ENCODE peak calls at places on chromosomes 7 and 10, in eight cellular contexts. W is pancreas; M is CD8-positive, alpha-beta T cell; C is tibial artery; G is right atrium auricular region; O is colonic mucosa; H is left lung; I is H9. B is an unnamed sample.

GRCh38 chr10:74071151-74071550 is 73.2 kb downstream of the VCL start:
- DNase-seq in W (no peak), M (no peak), C (no peak), G (no peak), O (no peak), H (no peak), I (no peak), B (no peak)

GRCh38 chr10:7886056-7886455 is 67.8 kb downstream of the TAF3 start:
- DNase-seq in W (no peak), M (no peak), C (no peak), G (no peak), O (no peak), H (no peak), I (no peak), B (no peak)

GRCh38 chr7:24757799-24758275 is 573 bp upstream of the GSDME start:
- DNase-seq in W (no peak), M (no peak), C (no peak), G (no peak), O (no peak), H (peak; percentile 36), I (no peak), B (no peak)

GRCh38 chr7:1433128-1433920 is 25.9 kb downstream of the MICALL2 start:
- DNase-seq in W (no peak), M (no peak), C (no peak), G (no peak), O (no peak), H (no peak), I (no peak), B (no peak)

GRCh38 chr7:102978280-102978679 is 65.5 kb downstream of the LRRC17 start:
- DNase-seq in W (no peak), M (no peak), C (peak; percentile 68), G (no peak), O (no peak), H (peak; percentile 66), I (no peak), B (no peak)

GRCh38 chr10:12540341-12540781 is 191.0 kb downstream of the CAMK1D start:
- DNase-seq in W (no peak), M (no peak), C (no peak), G (no peak), O (no peak), H (no peak), I (no peak), B (no peak)

GRCh38 chr7:105638942-105639495 is 57.7 kb upstream of the EFCAB10 start:
- DNase-seq in W (no peak), M (no peak), C (no peak), G (no peak), O (peak; percentile 44), H (no peak), I (peak; percentile 83), B (no peak)

GRCh38 chr10:91931526-91932190 is 8.1 kb downstream of the BTAF1 start:
- DNase-seq in W (no peak), M (no peak), C (no peak), G (no peak), O (no peak), H (no peak), I (no peak), B (no peak)

GRCh38 chr10:48364659-48365405 is 58.4 kb downstream of the MAPK8 start:
- DNase-seq in W (no peak), M (no peak), C (no peak), G (no peak), O (no peak), H (no peak), I (no peak), B (no peak)

GRCh38 chr10:122707535-122707934 is 7.9 kb upstream of the C10orf120 start:
- DNase-seq in W (no peak), M (no peak), C (no peak), G (no peak), O (no peak), H (no peak), I (no peak), B (no peak)

GRCh38 chr7:15674586-15674985 is 11.9 kb downstream of the MEOX2 start:
- DNase-seq in W (no peak), M (no peak), C (no peak), G (no peak), O (no peak), H (no peak), I (no peak), B (no peak)

GRCh38 chr10:86536294-86536861 is 14.8 kb upstream of the WAPL start:
- DNase-seq in W (peak; percentile 62), M (peak; percentile 37), C (no peak), G (no peak), O (no peak), H (no peak), I (peak; percentile 64), B (peak; percentile 62)

GRCh38 chr10:72333111-72334012 is 21.4 kb downstream of the DNAJB12 start:
- DNase-seq in W (no peak), M (no peak), C (no peak), G (no peak), O (no peak), H (no peak), I (no peak), B (no peak)

GRCh38 chr7:116804459-116804858 is 57.9 kb upstream of the CAPZA2 start:
- DNase-seq in W (no peak), M (no peak), C (no peak), G (no peak), O (no peak), H (no peak), I (no peak), B (no peak)

GRCh38 chr7:32037650-32038198 is 32.5 kb downstream of the PDE1C start:
- DNase-seq in W (no peak), M (no peak), C (no peak), G (no peak), O (no peak), H (no peak), I (no peak), B (no peak)

GRCh38 chr7:142629588-142630260 is 119.5 kb upstream of the PRSS1 start:
- DNase-seq in W (no peak), M (no peak), C (no peak), G (no peak), O (no peak), H (no peak), I (no peak), B (no peak)

GRCh38 chr7:26863504-26864308 is 684 bp downstream of the SKAP2 start:
- DNase-seq in W (no peak), M (no peak), C (no peak), G (no peak), O (no peak), H (no peak), I (no peak), B (no peak)

GRCh38 chr7:94561841-94562514 is 52.4 kb downstream of the CASD1 start:
- DNase-seq in W (no peak), M (no peak), C (no peak), G (no peak), O (no peak), H (no peak), I (no peak), B (no peak)

DNA sequence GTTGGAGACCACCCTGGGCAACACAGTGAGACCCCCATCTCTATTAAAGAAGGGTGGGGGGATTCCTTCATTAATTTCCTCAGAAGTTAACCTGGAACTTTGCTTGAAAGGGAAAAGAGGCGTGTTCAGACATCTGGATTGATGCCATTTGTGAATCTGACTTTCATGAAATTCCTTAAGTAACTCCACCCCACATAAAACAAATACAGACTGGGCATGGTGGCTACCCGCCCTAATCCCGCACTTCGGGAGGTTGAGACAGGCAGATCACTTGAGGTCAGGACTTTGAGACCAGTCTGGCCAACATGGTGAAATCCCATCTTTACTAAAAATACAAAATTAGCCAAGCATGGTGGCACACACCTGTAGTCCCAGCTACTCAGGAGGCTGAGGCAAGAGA is 75.0 kb downstream of the EEPD1 start:
- DNase-seq in W (no peak), M (no peak), C (no peak), G (no peak), O (no peak), H (no peak), I (no peak), B (no peak)
- H3K27ac ChIP-seq in W (no peak overlapping the region), M (no peak overlapping the region), C (peak overlapping the region; percentile 46), G (no peak overlapping the region), O (no peak overlapping the region), H (no peak overlapping the region), I (no peak overlapping the region), B (no peak overlapping the region)

GRCh38 chr10:94292448-94293118 is 70.2 kb downstream of the NOC3L start:
- DNase-seq in W (peak; percentile 63), M (no peak), C (peak; percentile 70), G (no peak), O (peak; percentile 47), H (no peak), I (no peak), B (no peak)

GRCh38 chr10:94294168-94294567 is 68.6 kb downstream of the NOC3L start:
- DNase-seq in W (no peak), M (no peak), C (no peak), G (no peak), O (no peak), H (no peak), I (no peak), B (no peak)

GRCh38 chr10:94288361-94289116 is 74.2 kb downstream of the NOC3L start:
- DNase-seq in W (no peak), M (no peak), C (no peak), G (no peak), O (no peak), H (no peak), I (no peak), B (no peak)

GRCh38 chr10:94293344-94293743 is 69.4 kb downstream of the NOC3L start:
- DNase-seq in W (no peak), M (no peak), C (no peak), G (no peak), O (no peak), H (no peak), I (no peak), B (no peak)
- TF ChIP-seq CTCF in W (no peak), M (no peak), C (no peak), G (no peak), O (no peak), H (no peak), I (no peak), B (no peak)

DNA sequence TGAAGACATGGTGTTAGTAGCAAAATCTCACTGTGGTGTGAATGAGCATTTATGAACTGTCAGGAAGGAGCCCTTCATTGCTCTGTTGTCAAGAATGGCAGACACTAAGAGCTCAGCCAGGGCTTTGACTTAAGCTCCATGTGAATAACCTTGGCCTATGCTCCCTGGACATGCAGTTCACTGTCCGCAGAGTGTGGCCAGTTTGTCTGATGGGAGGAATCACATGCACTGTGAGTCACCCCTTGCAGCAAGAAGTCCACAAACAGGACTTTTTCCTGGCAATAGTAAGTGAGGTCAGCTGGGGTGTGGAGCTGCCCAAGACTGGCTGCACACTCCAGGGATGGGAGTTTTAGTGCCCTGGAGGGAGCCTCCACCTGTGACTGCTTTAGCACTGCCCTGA is 49.5 kb downstream of the ZNF37A start:
- DNase-seq in W (no peak), M (no peak), C (no peak), G (no peak), O (no peak), H (no peak), I (no peak), B (no peak)
- H3K9me3 ChIP-seq in W (no peaks in the 10 kb centered on the region), M (no peaks in the 10 kb centered on the region), C (no peaks in the 10 kb centered on the region), G (no peaks in the 10 kb centered on the region), O (no peaks in the 10 kb centered on the region), H (peaks cover 54% of the 10 kb centered on the region), I (peaks cover 82% of the 10 kb centered on the region), B (no peaks in the 10 kb centered on the region)

DNA sequence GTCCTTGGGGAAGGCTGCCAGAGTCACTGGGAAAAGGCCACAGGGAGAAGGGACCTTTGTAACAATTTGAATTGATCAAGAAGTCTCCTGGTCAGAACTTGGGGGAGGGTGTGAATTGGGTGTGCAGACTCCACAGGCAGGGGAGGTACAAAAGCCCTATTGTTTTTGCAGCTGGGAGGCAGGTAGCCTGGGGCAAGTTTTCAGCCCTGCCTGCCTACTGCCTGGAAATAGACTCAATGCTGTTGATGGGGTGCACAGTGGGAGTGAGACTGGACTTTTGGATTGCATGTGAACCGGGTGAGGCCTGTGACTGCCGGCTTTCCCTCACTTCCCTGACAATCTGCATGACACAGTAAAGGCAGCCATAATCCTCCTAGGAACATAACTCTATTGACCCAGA is 947.0 kb downstream of the REEP3 start:
- DNase-seq in W (no peak), M (no peak), C (no peak), G (no peak), O (no peak), H (no peak), I (no peak), B (no peak)
- H3K27ac ChIP-seq in W (no peak overlapping the region), M (no peak overlapping the region), C (no peak overlapping the region), G (no peak overlapping the region), O (no peak overlapping the region), H (no peak overlapping the region), I (no peak overlapping the region), B (no peak overlapping the region)

B was measured in CD4-positive, alpha-beta T cell.